ENCODE peak calls at places on chromosome 7, in four cellular contexts. M, J, D and C are unnamed samples.

GRCh38 chr7:556837-557555 is 37.4 kb upstream of the PDGFA start:
- DNase-seq in M (no peak), J (no peak), D (no peak), C (no peak)

GRCh38 chr7:26497801-26498596 is 206.3 kb downstream of the SNX10 start:
- DNase-seq in M (no peak), J (no peak), D (no peak), C (no peak)

GRCh38 chr7:27329917-27330316 is 87.3 kb downstream of the EVX1 start:
- DNase-seq in M (no peak), J (no peak), D (peak; percentile 25), C (no peak)

GRCh38 chr7:24368161-24368560 is 84.2 kb downstream of the NPY start:
- DNase-seq in M (no peak), J (no peak), D (no peak), C (no peak)

GRCh38 chr7:141362580-141363435 is 188.4 kb upstream of the AGK start:
- DNase-seq in M (no peak), J (no peak), D (peak; percentile 9), C (no peak)

GRCh38 chr7:73770002-73770859 is at the start of gene CLDN3:
- DNase-seq in M (peak; percentile 16), J (no peak), D (peak; percentile 51), C (no peak)

GRCh38 chr7:141991144-141991543 is 4.5 kb upstream of the MGAM start:
- DNase-seq in M (no peak), J (no peak), D (no peak), C (no peak)

GRCh38 chr7:122803323-122803722 is 82.9 kb downstream of the CADPS2 start:
- DNase-seq in M (no peak), J (peak; percentile 26), D (no peak), C (no peak)

GRCh38 chr7:130069978-130070899 is at the start of gene KLHDC10:
- DNase-seq in M (peak; percentile 93), J (peak; percentile 96), D (peak; percentile 99), C (peak; percentile 99)

GRCh38 chr7:25615005-25615404 is 386.7 kb upstream of the NPVF start:
- DNase-seq in M (no peak), J (no peak), D (no peak), C (no peak)

GRCh38 chr7:8135417-8135816 is 126.5 kb downstream of the ICA1 start:
- DNase-seq in M (no peak), J (no peak), D (no peak), C (no peak)

GRCh38 chr7:117019786-117020604 is 66.7 kb downstream of the ST7 start:
- DNase-seq in M (no peak), J (peak; percentile 85), D (peak; percentile 32), C (peak; percentile 51)

GRCh38 chr7:64882341-64883112 is 20.5 kb upstream of the ZNF273 start:
- DNase-seq in M (no peak), J (no peak), D (no peak), C (no peak)

GRCh38 chr7:1819258-1819841 is 149.3 kb downstream of the ELFN1 start:
- DNase-seq in M (no peak), J (no peak), D (no peak), C (no peak)

GRCh38 chr7:146116452-146117219 is at the start of gene CNTNAP2:
- DNase-seq in M (no peak), J (no peak), D (no peak), C (no peak)